ENCODE peak calls at places on chromosomes 16 and 17, in four cellular contexts. J is ascending aorta, E is nephron progenitor cell, U is epithelial cell of esophagus. Z is an unnamed sample.

GRCh38 chr17:76462556-76463290 is 4.7 kb upstream of the AANAT start:
- DNase-seq in J (no peak), E (no peak), U (no peak), Z (no peak)

GRCh38 chr17:83192161-83192788 is 112.9 kb downstream of the METRNL start:
- DNase-seq in J (peak; percentile 83), E (peak; percentile 0), U (no peak), Z (no peak)

GRCh38 chr16:56238188-56238587 is 46.9 kb downstream of the GNAO1 start:
- DNase-seq in J (peak; percentile 16), E (no peak), U (no peak), Z (no peak)

GRCh38 chr17:42133461-42134041 is 10.9 kb downstream of the HSPB9 start:
- DNase-seq in J (no peak), E (no peak), U (no peak), Z (peak; percentile 38)

GRCh38 chr17:7490144-7490543 is 6.0 kb downstream of the POLR2A start:
- DNase-seq in J (no peak), E (no peak), U (no peak), Z (no peak)

GRCh38 chr17:49691086-49691676 is 13.3 kb upstream of the SPOP start:
- DNase-seq in J (peak; percentile 95), E (no peak), U (no peak), Z (no peak)

GRCh38 chr17:13995856-13996635 is 73.3 kb upstream of the COX10 start:
- DNase-seq in J (no peak), E (peak; percentile 6), U (no peak), Z (no peak)

GRCh38 chr16:52597073-52597771 is 50.3 kb upstream of the TOX3 start:
- DNase-seq in J (no peak), E (no peak), U (no peak), Z (no peak)

GRCh38 chr17:77186141-77186604 is 45.4 kb downstream of the SEC14L1 start:
- DNase-seq in J (no peak), E (peak; percentile 15), U (no peak), Z (peak; percentile 31)

GRCh38 chr17:63707151-63707550 is 7.2 kb upstream of the LIMD2 start:
- DNase-seq in J (peak; percentile 53), E (no peak), U (no peak), Z (no peak)

GRCh38 chr17:78981010-78981888 is 1.5 kb upstream of the LGALS3BP start:
- DNase-seq in J (no peak), E (no peak), U (no peak), Z (no peak)

GRCh38 chr17:20293501-20293900 is 173.8 kb downstream of the LGALS9B start:
- DNase-seq in J (no peak), E (no peak), U (no peak), Z (no peak)

GRCh38 chr17:74408830-74409229 is 23.1 kb upstream of the GPRC5C start:
- DNase-seq in J (no peak), E (no peak), U (no peak), Z (no peak)

GRCh38 chr17:74404802-74405201 is 27.1 kb upstream of the GPRC5C start:
- DNase-seq in J (no peak), E (no peak), U (no peak), Z (no peak)

GRCh38 chr17:74410001-74410443 is 21.9 kb upstream of the GPRC5C start:
- DNase-seq in J (no peak), E (no peak), U (no peak), Z (no peak)

GRCh38 chr17:74407384-74407783 is 24.5 kb upstream of the GPRC5C start:
- DNase-seq in J (no peak), E (no peak), U (no peak), Z (no peak)

GRCh38 chr17:74408262-74408661 is 23.6 kb upstream of the GPRC5C start:
- DNase-seq in J (no peak), E (no peak), U (no peak), Z (no peak)
- TF ChIP-seq CTCF in J (no peak), E (no peak), U (no peak), Z (no peak)

DNA sequence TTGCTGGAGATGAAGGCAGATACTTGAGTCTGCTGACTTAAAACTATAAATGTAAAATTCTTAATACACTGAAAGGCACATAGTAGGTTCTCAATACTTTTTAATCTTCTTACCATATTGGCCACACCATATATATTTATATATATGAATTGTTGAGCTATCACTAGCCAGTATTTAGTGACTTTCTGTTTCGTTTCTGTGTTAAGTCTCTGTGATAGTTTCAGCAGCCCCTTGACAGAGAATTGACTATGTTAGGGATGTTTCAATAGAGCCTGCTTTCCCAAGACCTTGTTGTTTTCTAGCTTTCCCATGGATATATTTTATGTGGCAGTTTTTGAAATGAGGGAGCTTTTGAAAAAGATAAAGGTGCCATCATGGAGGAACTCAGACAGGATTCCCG is 206.5 kb upstream of the GOT2 start:
- DNase-seq in J (no peak), E (no peak), U (no peak), Z (no peak)
- TF ChIP-seq CTCF in J (no peak), E (no peak), U (no peak), Z (no peak)

GRCh38 chr17:2396568-2397246 is 4.2 kb downstream of the MNT start:
- DNase-seq in J (peak; percentile 98), E (peak; percentile 92), U (peak; percentile 93), Z (peak; percentile 56)
- TF ChIP-seq CTCF in J (no peak), E (no peak), U (no peak), Z (no peak)

DNA sequence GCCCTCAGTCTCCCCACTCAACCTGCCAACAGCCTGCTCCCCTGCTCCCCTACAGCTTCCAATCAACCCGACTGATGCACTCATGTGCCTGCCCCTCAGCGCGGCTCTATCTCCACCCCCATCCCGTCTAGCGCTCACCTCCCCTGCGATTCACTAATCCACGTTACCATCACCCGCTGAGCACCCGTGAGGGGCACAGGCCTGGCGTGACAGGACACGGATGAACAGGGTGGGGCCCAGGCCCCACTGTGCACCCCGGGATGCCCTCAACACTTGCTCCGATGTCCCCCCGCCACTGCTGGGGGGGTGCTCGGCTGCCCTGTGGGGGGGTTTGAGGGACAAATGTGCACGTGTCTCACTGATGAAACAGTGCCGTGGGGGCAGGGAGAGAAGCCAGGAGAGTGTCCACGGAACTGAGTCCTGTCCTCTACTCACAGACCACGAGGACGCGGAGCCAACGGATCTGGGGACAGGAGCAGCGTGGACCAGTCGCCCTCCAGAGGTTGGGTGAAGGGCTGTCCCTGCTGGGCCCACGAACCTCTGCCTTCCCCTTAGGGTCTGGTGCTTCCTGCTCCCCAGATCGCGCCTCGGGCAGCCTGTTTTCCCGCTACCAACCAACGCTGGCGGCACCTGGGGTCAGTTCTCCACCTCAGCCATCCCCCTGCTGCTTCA is 66.7 kb downstream of the RPH3AL start:
- DNase-seq in J (peak; percentile 38), E (no peak), U (no peak), Z (no peak)
- TF ChIP-seq CTCF in J (no peak), E (no peak), U (no peak), Z (no peak)

GRCh38 chr16:68084504-68085258 is 489 bp upstream of the NFATC3 start:
- DNase-seq in J (peak; percentile 95), E (peak; percentile 84), U (peak; percentile 39), Z (peak; percentile 89)
- TF ChIP-seq CTCF in J (no peak), E (no peak), U (no peak), Z (no peak)

GRCh38 chr17:57609125-57609877 is 135.8 kb downstream of the CCDC182 start:
- DNase-seq in J (no peak), E (no peak), U (no peak), Z (no peak)
- TF ChIP-seq CTCF in J (no peak), E (no peak), U (no peak), Z (no peak)

DNA sequence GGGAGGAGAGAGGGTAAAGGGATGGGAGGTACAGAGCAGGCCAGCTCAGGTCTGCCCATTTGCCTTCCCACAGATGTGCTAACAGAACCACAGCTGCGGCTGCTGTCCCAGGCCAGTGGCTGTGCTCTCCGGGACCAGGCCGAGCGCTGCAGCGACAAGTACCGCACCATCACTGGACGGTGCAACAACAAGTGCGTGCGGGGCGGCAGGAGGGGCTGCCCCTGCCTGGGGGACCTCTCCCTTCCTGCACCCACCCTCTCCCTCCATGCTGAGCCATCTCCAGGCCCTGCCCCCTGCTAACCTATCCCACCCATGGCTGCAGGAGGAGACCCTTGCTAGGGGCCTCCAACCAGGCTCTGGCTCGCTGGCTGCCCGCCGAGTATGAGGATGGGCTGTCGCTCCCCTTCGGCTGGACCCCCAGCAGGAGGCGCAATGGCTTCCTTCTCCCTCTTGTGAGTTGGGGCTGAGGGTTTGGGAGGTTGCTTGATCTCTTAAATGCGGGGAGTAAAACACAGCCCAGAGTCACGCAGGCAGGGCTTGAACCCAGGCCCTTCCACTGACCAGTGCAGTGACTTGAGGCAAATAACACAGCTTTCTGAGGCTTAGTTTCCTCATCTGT is 1.2 kb downstream of the EPX start:
- DNase-seq in J (peak; percentile 50), E (no peak), U (no peak), Z (no peak)
- TF ChIP-seq CTCF in J (no peak), E (no peak), U (no peak), Z (no peak)

GRCh38 chr17:8718001-8718563 is 26.6 kb downstream of the CCDC42 start:
- DNase-seq in J (no peak), E (no peak), U (no peak), Z (no peak)
- TF ChIP-seq CTCF in J (no peak), E (no peak), U (no peak), Z (no peak)

GRCh38 chr17:48228720-48229119 is 121.2 kb downstream of the SNX11 start:
- DNase-seq in J (no peak), E (no peak), U (no peak), Z (no peak)
- TF ChIP-seq CTCF in J (no peak), E (no peak), U (no peak), Z (no peak)